ENCODE peak calls at places on chromosomes 16 and 17, in seven cellular contexts. S is cardiac muscle cell, E is esophagus squamous epithelium, J is cardiac fibroblast, I is HFF-Myc, U is GOT3, Y is NCI-H1105 treated with DMSO at 0.1 percent for 48 hours. K is an unnamed sample.

GRCh38 chr16:50121721-50122445 is 31.2 kb upstream of the TENT4B start:
- DNase-seq in S (no peak), E (no peak), J (no peak), I (no peak), U (no peak), Y (peak), K (no peak)

GRCh38 chr16:26665166-26665939 is 401.4 kb upstream of the C16orf82 start:
- DNase-seq in S (no peak), E (no peak), J (no peak), I (no peak), U (no peak), Y (peak), K (peak)

GRCh38 chr17:73203788-73204479 is 11.1 kb downstream of the COG1 start:
- DNase-seq in S (no peak), E (no peak), J (no peak), I (no peak), U (no peak), Y (no peak), K (no peak)

GRCh38 chr16:20271893-20272292 is 55.4 kb downstream of the GP2 start:
- DNase-seq in S (no peak), E (no peak), J (no peak), I (no peak), U (no peak), Y (no peak), K (no peak)

GRCh38 chr17:79874329-79874981 is 35.2 kb upstream of the CBX4 start:
- DNase-seq in S (peak), E (no peak), J (peak), I (no peak), U (no peak), Y (peak), K (no peak)

GRCh38 chr16:84617068-84617630 is 729 bp downstream of the COTL1 start:
- DNase-seq in S (no peak), E (no peak), J (no peak), I (no peak), U (no peak), Y (no peak), K (no peak)

GRCh38 chr17:19508327-19508867 is 25.3 kb upstream of the SLC47A1 start:
- DNase-seq in S (no peak), E (no peak), J (no peak), I (no peak), U (no peak), Y (peak), K (no peak)

GRCh38 chr16:87895641-87896141 is 26.4 kb upstream of the SLC7A5 start:
- DNase-seq in S (no peak), E (no peak), J (no peak), I (no peak), U (peak), Y (no peak), K (no peak)

GRCh38 chr17:75878174-75878998 is at the start of gene TRIM47:
- DNase-seq in S (peak), E (no peak), J (peak), I (no peak), U (peak), Y (no peak), K (peak)